ENCODE peak calls at places on chromosomes 1 and 21, in six cellular contexts. One of them, this sample, is unnamed. For H3K9me3, the result is how much of the 10 kb centered on the place peaks cover.

GRCh38 chr1:228365321-228366061 is 41.1 kb downstream of the TRIM11 start:
- DNase-seq in CD8-positive, alpha-beta memory T cell: no peak
- DNase-seq in transverse colon: no peak
- DNase-seq in AG04450: no peak
- DNase-seq in H9: no peak
- DNase-seq in pancreas: no peak
- DNase-seq in this sample: no peak

GRCh38 chr1:100622966-100623762 is 85.2 kb downstream of the GPR88 start:
- DNase-seq in CD8-positive, alpha-beta memory T cell: no peak
- DNase-seq in transverse colon: no peak
- DNase-seq in AG04450: peak
- DNase-seq in H9: no peak
- DNase-seq in pancreas: no peak
- DNase-seq in this sample: no peak

GRCh38 chr1:90725341-90725960 is 8.3 kb upstream of the BARHL2 start:
- DNase-seq in CD8-positive, alpha-beta memory T cell: no peak
- DNase-seq in transverse colon: no peak
- DNase-seq in AG04450: no peak
- DNase-seq in H9: peak
- DNase-seq in pancreas: no peak
- DNase-seq in this sample: no peak

GRCh38 chr1:205199090-205199930 is 12.2 kb downstream of the DSTYK start:
- DNase-seq in CD8-positive, alpha-beta memory T cell: no peak
- DNase-seq in transverse colon: no peak
- DNase-seq in AG04450: no peak
- DNase-seq in H9: no peak
- DNase-seq in pancreas: no peak
- DNase-seq in this sample: no peak

GRCh38 chr1:9689971-9690381 is 38.4 kb downstream of the PIK3CD start:
- DNase-seq in CD8-positive, alpha-beta memory T cell: no peak
- DNase-seq in transverse colon: peak
- DNase-seq in AG04450: no peak
- DNase-seq in H9: peak
- DNase-seq in pancreas: peak
- DNase-seq in this sample: no peak

GRCh38 chr1:151570819-151571218 is 30.7 kb downstream of the TUFT1 start:
- DNase-seq in CD8-positive, alpha-beta memory T cell: no peak
- DNase-seq in transverse colon: no peak
- DNase-seq in AG04450: no peak
- DNase-seq in H9: no peak
- DNase-seq in pancreas: peak
- DNase-seq in this sample: no peak

GRCh38 chr21:26185021-26185420 is 14.5 kb upstream of the APP start:
- DNase-seq in CD8-positive, alpha-beta memory T cell: no peak
- DNase-seq in transverse colon: no peak
- DNase-seq in AG04450: no peak
- DNase-seq in H9: no peak
- DNase-seq in pancreas: no peak
- DNase-seq in this sample: no peak

GRCh38 chr21:29538115-29538514 is 239.4 kb downstream of the BACH1 start:
- DNase-seq in CD8-positive, alpha-beta memory T cell: no peak
- DNase-seq in transverse colon: no peak
- DNase-seq in AG04450: peak
- DNase-seq in H9: no peak
- DNase-seq in pancreas: no peak
- DNase-seq in this sample: no peak

GRCh38 chr1:90550616-90551406 is 166.3 kb downstream of the BARHL2 start:
- DNase-seq in CD8-positive, alpha-beta memory T cell: no peak
- DNase-seq in transverse colon: no peak
- DNase-seq in AG04450: no peak
- DNase-seq in H9: peak
- DNase-seq in pancreas: no peak
- DNase-seq in this sample: no peak

GRCh38 chr1:193143285-193143684 is 21.5 kb downstream of the CDC73 start:
- DNase-seq in CD8-positive, alpha-beta memory T cell: no peak
- DNase-seq in transverse colon: no peak
- DNase-seq in AG04450: no peak
- DNase-seq in H9: no peak
- DNase-seq in pancreas: no peak
- DNase-seq in this sample: no peak

GRCh38 chr1:205301220-205301821 is 20.2 kb downstream of the NUAK2 start:
- DNase-seq in CD8-positive, alpha-beta memory T cell: no peak
- DNase-seq in transverse colon: peak
- DNase-seq in AG04450: peak
- DNase-seq in H9: peak
- DNase-seq in pancreas: peak
- DNase-seq in this sample: no peak

GRCh38 chr21:28235169-28235892 is 757.3 kb downstream of the LTN1 start:
- DNase-seq in CD8-positive, alpha-beta memory T cell: no peak
- DNase-seq in transverse colon: no peak
- DNase-seq in AG04450: no peak
- DNase-seq in H9: peak
- DNase-seq in pancreas: no peak
- DNase-seq in this sample: no peak

GRCh38 chr1:94063379-94063778 is 57.6 kb downstream of the ABCA4 start:
- DNase-seq in CD8-positive, alpha-beta memory T cell: no peak
- DNase-seq in transverse colon: peak
- DNase-seq in AG04450: peak
- DNase-seq in H9: no peak
- DNase-seq in pancreas: peak
- DNase-seq in this sample: no peak

GRCh38 chr1:101460709-101461108 is 223.9 kb downstream of the S1PR1 start:
- DNase-seq in CD8-positive, alpha-beta memory T cell: no peak
- DNase-seq in transverse colon: no peak
- DNase-seq in AG04450: no peak
- DNase-seq in H9: no peak
- DNase-seq in pancreas: no peak
- DNase-seq in this sample: no peak

GRCh38 chr1:202248861-202249260 is 55.3 kb downstream of the LGR6 start:
- DNase-seq in CD8-positive, alpha-beta memory T cell: no peak
- DNase-seq in transverse colon: no peak
- DNase-seq in AG04450: no peak
- DNase-seq in H9: peak
- DNase-seq in pancreas: no peak
- DNase-seq in this sample: no peak

GRCh38 chr21:25360593-25360992 is 246.7 kb downstream of the MRPL39 start:
- DNase-seq in CD8-positive, alpha-beta memory T cell: no peak
- DNase-seq in transverse colon: no peak
- DNase-seq in AG04450: no peak
- DNase-seq in H9: no peak
- DNase-seq in pancreas: no peak
- DNase-seq in this sample: no peak

GRCh38 chr1:225182701-225183100 is 245.1 kb downstream of the LBR start:
- DNase-seq in CD8-positive, alpha-beta memory T cell: no peak
- DNase-seq in transverse colon: no peak
- DNase-seq in AG04450: no peak
- DNase-seq in H9: no peak
- DNase-seq in pancreas: no peak
- DNase-seq in this sample: no peak

GRCh38 chr1:1291611-1292441 is 11.6 kb downstream of the SCNN1D start:
- DNase-seq in CD8-positive, alpha-beta memory T cell: peak
- DNase-seq in transverse colon: peak
- DNase-seq in AG04450: no peak
- DNase-seq in H9: peak
- DNase-seq in pancreas: peak
- DNase-seq in this sample: peak

GRCh38 chr1:162381383-162381782 is at the start of gene C1orf226:
- DNase-seq in CD8-positive, alpha-beta memory T cell: no peak
- DNase-seq in transverse colon: peak
- DNase-seq in AG04450: no peak
- DNase-seq in H9: no peak
- DNase-seq in pancreas: no peak
- DNase-seq in this sample: no peak

GRCh38 chr1:59241909-59242308 is 55.0 kb upstream of the FGGY start:
- DNase-seq in CD8-positive, alpha-beta memory T cell: no peak
- DNase-seq in transverse colon: no peak
- DNase-seq in AG04450: no peak
- DNase-seq in H9: no peak
- DNase-seq in pancreas: no peak
- DNase-seq in this sample: no peak

GRCh38 chr1:21913763-21914162 is 23.3 kb downstream of the HSPG2 start:
- DNase-seq in CD8-positive, alpha-beta memory T cell: no peak
- DNase-seq in transverse colon: no peak
- DNase-seq in AG04450: no peak
- DNase-seq in H9: no peak
- DNase-seq in pancreas: no peak
- DNase-seq in this sample: no peak

GRCh38 chr21:40276001-40276400 is 408.8 kb downstream of the PCP4 start:
- DNase-seq in CD8-positive, alpha-beta memory T cell: no peak
- DNase-seq in transverse colon: no peak
- DNase-seq in AG04450: no peak
- DNase-seq in H9: no peak
- DNase-seq in pancreas: no peak
- DNase-seq in this sample: no peak

GRCh38 chr1:54814148-54814498 is 13.0 kb upstream of the TTC22 start:
- DNase-seq in CD8-positive, alpha-beta memory T cell: no peak
- DNase-seq in transverse colon: peak
- DNase-seq in AG04450: no peak
- DNase-seq in H9: no peak
- DNase-seq in pancreas: no peak
- DNase-seq in this sample: no peak

GRCh38 chr1:186888367-186888766 is 59.6 kb downstream of the PLA2G4A start:
- DNase-seq in CD8-positive, alpha-beta memory T cell: no peak
- DNase-seq in transverse colon: no peak
- DNase-seq in AG04450: no peak
- DNase-seq in H9: no peak
- DNase-seq in pancreas: no peak
- DNase-seq in this sample: no peak
- H3K9me3 ChIP-seq in CD8-positive, alpha-beta memory T cell: under half
- H3K9me3 ChIP-seq in transverse colon: under half
- H3K9me3 ChIP-seq in AG04450: under half
- H3K9me3 ChIP-seq in H9: under half
- H3K9me3 ChIP-seq in pancreas: under half
- H3K9me3 ChIP-seq in this sample: under half

GRCh38 chr21:38881041-38881570 is 75.4 kb downstream of the ETS2 start:
- DNase-seq in CD8-positive, alpha-beta memory T cell: no peak
- DNase-seq in transverse colon: no peak
- DNase-seq in AG04450: no peak
- DNase-seq in H9: no peak
- DNase-seq in pancreas: no peak
- DNase-seq in this sample: no peak

GRCh38 chr21:38883142-38883541 is 77.4 kb downstream of the ETS2 start:
- DNase-seq in CD8-positive, alpha-beta memory T cell: no peak
- DNase-seq in transverse colon: no peak
- DNase-seq in AG04450: no peak
- DNase-seq in H9: no peak
- DNase-seq in pancreas: no peak
- DNase-seq in this sample: no peak

GRCh38 chr21:38880578-38880966 is 74.8 kb downstream of the ETS2 start:
- DNase-seq in CD8-positive, alpha-beta memory T cell: no peak
- DNase-seq in transverse colon: no peak
- DNase-seq in AG04450: no peak
- DNase-seq in H9: no peak
- DNase-seq in pancreas: no peak
- DNase-seq in this sample: no peak

GRCh38 chr21:38878394-38879179 is 72.9 kb downstream of the ETS2 start:
- DNase-seq in CD8-positive, alpha-beta memory T cell: no peak
- DNase-seq in transverse colon: no peak
- DNase-seq in AG04450: no peak
- DNase-seq in H9: no peak
- DNase-seq in pancreas: no peak
- DNase-seq in this sample: no peak

GRCh38 chr21:38879912-38880577 is 74.3 kb downstream of the ETS2 start:
- DNase-seq in CD8-positive, alpha-beta memory T cell: no peak
- DNase-seq in transverse colon: no peak
- DNase-seq in AG04450: no peak
- DNase-seq in H9: no peak
- DNase-seq in pancreas: no peak
- DNase-seq in this sample: no peak
- H3K9me3 ChIP-seq in CD8-positive, alpha-beta memory T cell: under half
- H3K9me3 ChIP-seq in transverse colon: under half
- H3K9me3 ChIP-seq in AG04450: under half
- H3K9me3 ChIP-seq in H9: under half
- H3K9me3 ChIP-seq in pancreas: under half
- H3K9me3 ChIP-seq in this sample: under half

GRCh38 chr1:45243476-45244343 is 37.3 kb upstream of the ZSWIM5 start:
- DNase-seq in CD8-positive, alpha-beta memory T cell: no peak
- DNase-seq in transverse colon: no peak
- DNase-seq in AG04450: no peak
- DNase-seq in H9: no peak
- DNase-seq in pancreas: no peak
- DNase-seq in this sample: no peak
- H3K9me3 ChIP-seq in CD8-positive, alpha-beta memory T cell: under half
- H3K9me3 ChIP-seq in transverse colon: under half
- H3K9me3 ChIP-seq in AG04450: under half
- H3K9me3 ChIP-seq in H9: under half
- H3K9me3 ChIP-seq in pancreas: under half
- H3K9me3 ChIP-seq in this sample: under half

GRCh38 chr21:24147674-24148073 is 1459.6 kb downstream of the MRPL39 start:
- DNase-seq in CD8-positive, alpha-beta memory T cell: no peak
- DNase-seq in transverse colon: no peak
- DNase-seq in AG04450: no peak
- DNase-seq in H9: no peak
- DNase-seq in pancreas: no peak
- DNase-seq in this sample: no peak

GRCh38 chr21:24150753-24151152 is 1456.5 kb downstream of the MRPL39 start:
- DNase-seq in CD8-positive, alpha-beta memory T cell: no peak
- DNase-seq in transverse colon: no peak
- DNase-seq in AG04450: no peak
- DNase-seq in H9: no peak
- DNase-seq in pancreas: no peak
- DNase-seq in this sample: no peak

GRCh38 chr21:24148461-24148860 is 1458.8 kb downstream of the MRPL39 start:
- DNase-seq in CD8-positive, alpha-beta memory T cell: no peak
- DNase-seq in transverse colon: no peak
- DNase-seq in AG04450: no peak
- DNase-seq in H9: no peak
- DNase-seq in pancreas: no peak
- DNase-seq in this sample: no peak
- H3K9me3 ChIP-seq in CD8-positive, alpha-beta memory T cell: under half
- H3K9me3 ChIP-seq in transverse colon: under half
- H3K9me3 ChIP-seq in AG04450: under half
- H3K9me3 ChIP-seq in H9: under half
- H3K9me3 ChIP-seq in pancreas: under half
- H3K9me3 ChIP-seq in this sample: under half

GRCh38 chr1:155255243-155256100 is at the start of gene ENTREP3:
- DNase-seq in CD8-positive, alpha-beta memory T cell: peak
- DNase-seq in transverse colon: peak
- DNase-seq in AG04450: no peak
- DNase-seq in H9: peak
- DNase-seq in pancreas: peak
- DNase-seq in this sample: peak
- H3K9me3 ChIP-seq in CD8-positive, alpha-beta memory T cell: under half
- H3K9me3 ChIP-seq in transverse colon: under half
- H3K9me3 ChIP-seq in AG04450: under half
- H3K9me3 ChIP-seq in H9: under half
- H3K9me3 ChIP-seq in pancreas: under half
- H3K9me3 ChIP-seq in this sample: under half

This sample was measured in CD8-positive, alpha-beta T cell.